ENCODE peak calls at places on chromosome 17, in nine cellular contexts. One of them, this sample, is unnamed.

GRCh38 chr17:33668516-33668915 is 375.4 kb upstream of the ASIC2 start:
- DNase-seq in tibial nerve: no peak
- DNase-seq in GM12864: no peak
- DNase-seq in astrocyte of the spinal cord: no peak
- DNase-seq in CD4-positive, CD25-positive, alpha-beta regulatory T cell: no peak
- DNase-seq in AG10803: no peak
- DNase-seq in brain microvascular endothelial cell: no peak
- DNase-seq in AG04450: no peak
- DNase-seq in SK-N-MC: no peak
- DNase-seq in this sample: no peak

GRCh38 chr17:4130715-4131114 is 12.1 kb downstream of the ZZEF1 start:
- DNase-seq in tibial nerve: peak
- DNase-seq in GM12864: no peak
- DNase-seq in astrocyte of the spinal cord: no peak
- DNase-seq in CD4-positive, CD25-positive, alpha-beta regulatory T cell: no peak
- DNase-seq in AG10803: peak
- DNase-seq in brain microvascular endothelial cell: no peak
- DNase-seq in AG04450: no peak
- DNase-seq in SK-N-MC: no peak
- DNase-seq in this sample: no peak

GRCh38 chr17:31357831-31358400 is 33.6 kb upstream of the RAB11FIP4 start:
- DNase-seq in tibial nerve: no peak
- DNase-seq in GM12864: no peak
- DNase-seq in astrocyte of the spinal cord: no peak
- DNase-seq in CD4-positive, CD25-positive, alpha-beta regulatory T cell: no peak
- DNase-seq in AG10803: peak
- DNase-seq in brain microvascular endothelial cell: no peak
- DNase-seq in AG04450: no peak
- DNase-seq in SK-N-MC: no peak
- DNase-seq in this sample: no peak

GRCh38 chr17:60959011-60959410 is 281.4 kb downstream of the BCAS3 start:
- DNase-seq in tibial nerve: no peak
- DNase-seq in GM12864: no peak
- DNase-seq in astrocyte of the spinal cord: peak
- DNase-seq in CD4-positive, CD25-positive, alpha-beta regulatory T cell: no peak
- DNase-seq in AG10803: no peak
- DNase-seq in brain microvascular endothelial cell: peak
- DNase-seq in AG04450: no peak
- DNase-seq in SK-N-MC: no peak
- DNase-seq in this sample: no peak

GRCh38 chr17:53627511-53627910 is 195.2 kb upstream of the KIF2B start:
- DNase-seq in tibial nerve: no peak
- DNase-seq in GM12864: no peak
- DNase-seq in astrocyte of the spinal cord: peak
- DNase-seq in CD4-positive, CD25-positive, alpha-beta regulatory T cell: no peak
- DNase-seq in AG10803: peak
- DNase-seq in brain microvascular endothelial cell: no peak
- DNase-seq in AG04450: no peak
- DNase-seq in SK-N-MC: no peak
- DNase-seq in this sample: peak

GRCh38 chr17:58403312-58403711 is 14.0 kb downstream of the RNF43 start:
- DNase-seq in tibial nerve: no peak
- DNase-seq in GM12864: no peak
- DNase-seq in astrocyte of the spinal cord: no peak
- DNase-seq in CD4-positive, CD25-positive, alpha-beta regulatory T cell: no peak
- DNase-seq in AG10803: no peak
- DNase-seq in brain microvascular endothelial cell: no peak
- DNase-seq in AG04450: no peak
- DNase-seq in SK-N-MC: no peak
- DNase-seq in this sample: no peak

GRCh38 chr17:17994271-17994670 is 21.6 kb downstream of the DRC3 start:
- DNase-seq in tibial nerve: no peak
- DNase-seq in GM12864: no peak
- DNase-seq in astrocyte of the spinal cord: peak
- DNase-seq in CD4-positive, CD25-positive, alpha-beta regulatory T cell: peak
- DNase-seq in AG10803: no peak
- DNase-seq in brain microvascular endothelial cell: no peak
- DNase-seq in AG04450: no peak
- DNase-seq in SK-N-MC: no peak
- DNase-seq in this sample: no peak

GRCh38 chr17:17479209-17479608 is 2.4 kb downstream of the MED9 start:
- DNase-seq in tibial nerve: no peak
- DNase-seq in GM12864: no peak
- DNase-seq in astrocyte of the spinal cord: no peak
- DNase-seq in CD4-positive, CD25-positive, alpha-beta regulatory T cell: no peak
- DNase-seq in AG10803: no peak
- DNase-seq in brain microvascular endothelial cell: no peak
- DNase-seq in AG04450: no peak
- DNase-seq in SK-N-MC: no peak
- DNase-seq in this sample: no peak

GRCh38 chr17:57866319-57866718 is 16.5 kb upstream of the MRPS23 start:
- DNase-seq in tibial nerve: no peak
- DNase-seq in GM12864: no peak
- DNase-seq in astrocyte of the spinal cord: no peak
- DNase-seq in CD4-positive, CD25-positive, alpha-beta regulatory T cell: no peak
- DNase-seq in AG10803: no peak
- DNase-seq in brain microvascular endothelial cell: no peak
- DNase-seq in AG04450: no peak
- DNase-seq in SK-N-MC: no peak
- DNase-seq in this sample: no peak

GRCh38 chr17:11935734-11936406 is 61.4 kb downstream of the ZNF18 start:
- DNase-seq in tibial nerve: peak
- DNase-seq in GM12864: no peak
- DNase-seq in astrocyte of the spinal cord: peak
- DNase-seq in CD4-positive, CD25-positive, alpha-beta regulatory T cell: peak
- DNase-seq in AG10803: peak
- DNase-seq in brain microvascular endothelial cell: peak
- DNase-seq in AG04450: no peak
- DNase-seq in SK-N-MC: peak
- DNase-seq in this sample: no peak

GRCh38 chr17:35046740-35047283 is 16.7 kb downstream of the RFFL start:
- DNase-seq in tibial nerve: no peak
- DNase-seq in GM12864: peak
- DNase-seq in astrocyte of the spinal cord: peak
- DNase-seq in CD4-positive, CD25-positive, alpha-beta regulatory T cell: peak
- DNase-seq in AG10803: peak
- DNase-seq in brain microvascular endothelial cell: peak
- DNase-seq in AG04450: no peak
- DNase-seq in SK-N-MC: no peak
- DNase-seq in this sample: no peak

GRCh38 chr17:13346081-13346533 is 255.6 kb downstream of the HS3ST3A1 start:
- DNase-seq in tibial nerve: no peak
- DNase-seq in GM12864: no peak
- DNase-seq in astrocyte of the spinal cord: peak
- DNase-seq in CD4-positive, CD25-positive, alpha-beta regulatory T cell: no peak
- DNase-seq in AG10803: peak
- DNase-seq in brain microvascular endothelial cell: peak
- DNase-seq in AG04450: peak
- DNase-seq in SK-N-MC: no peak
- DNase-seq in this sample: peak

GRCh38 chr17:40524243-40524965 is 23.0 kb upstream of the TNS4 start:
- DNase-seq in tibial nerve: no peak
- DNase-seq in GM12864: no peak
- DNase-seq in astrocyte of the spinal cord: no peak
- DNase-seq in CD4-positive, CD25-positive, alpha-beta regulatory T cell: no peak
- DNase-seq in AG10803: no peak
- DNase-seq in brain microvascular endothelial cell: no peak
- DNase-seq in AG04450: no peak
- DNase-seq in SK-N-MC: no peak
- DNase-seq in this sample: no peak

GRCh38 chr17:29504711-29505110 is 62.1 kb downstream of the ABHD15 start:
- DNase-seq in tibial nerve: no peak
- DNase-seq in GM12864: no peak
- DNase-seq in astrocyte of the spinal cord: no peak
- DNase-seq in CD4-positive, CD25-positive, alpha-beta regulatory T cell: no peak
- DNase-seq in AG10803: peak
- DNase-seq in brain microvascular endothelial cell: no peak
- DNase-seq in AG04450: no peak
- DNase-seq in SK-N-MC: no peak
- DNase-seq in this sample: no peak

DNA sequence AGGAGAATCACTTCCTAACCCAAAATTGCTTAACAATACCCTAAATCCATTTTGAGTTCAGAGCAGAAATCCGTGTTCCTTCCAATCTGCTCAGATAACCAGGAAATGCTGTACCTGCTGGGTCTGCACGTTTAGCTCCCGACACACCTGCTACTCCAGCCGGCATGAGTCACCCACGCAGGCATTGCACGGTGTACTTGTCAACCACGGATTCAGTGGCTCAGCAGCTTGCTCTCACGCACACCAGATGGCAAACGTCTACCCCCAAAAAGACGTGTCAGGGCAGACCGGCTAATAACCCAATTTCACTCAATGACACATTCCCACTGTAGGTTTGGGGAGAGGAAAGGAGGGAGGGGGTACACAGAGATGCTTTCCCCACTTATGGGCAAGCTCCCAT is 468.1 kb downstream of the SOX9 start:
- DNase-seq in tibial nerve: no peak
- DNase-seq in GM12864: no peak
- DNase-seq in astrocyte of the spinal cord: peak
- DNase-seq in CD4-positive, CD25-positive, alpha-beta regulatory T cell: no peak
- DNase-seq in AG10803: no peak
- DNase-seq in brain microvascular endothelial cell: peak
- DNase-seq in AG04450: no peak
- DNase-seq in SK-N-MC: no peak
- DNase-seq in this sample: no peak
- H3K4me3 ChIP-seq in tibial nerve: no peak
- H3K4me3 ChIP-seq in GM12864: no peak
- H3K4me3 ChIP-seq in astrocyte of the spinal cord: peak
- H3K4me3 ChIP-seq in CD4-positive, CD25-positive, alpha-beta regulatory T cell: no peak
- H3K4me3 ChIP-seq in AG10803: no peak
- H3K4me3 ChIP-seq in brain microvascular endothelial cell: peak
- H3K4me3 ChIP-seq in AG04450: peak
- H3K4me3 ChIP-seq in SK-N-MC: no peak
- H3K4me3 ChIP-seq in this sample: no peak

GRCh38 chr17:71799657-71800056 is 321.2 kb upstream of the SOX9 start:
- DNase-seq in tibial nerve: no peak
- DNase-seq in GM12864: no peak
- DNase-seq in astrocyte of the spinal cord: no peak
- DNase-seq in CD4-positive, CD25-positive, alpha-beta regulatory T cell: no peak
- DNase-seq in AG10803: no peak
- DNase-seq in brain microvascular endothelial cell: no peak
- DNase-seq in AG04450: no peak
- DNase-seq in SK-N-MC: no peak
- DNase-seq in this sample: no peak

GRCh38 chr17:71803656-71804284 is 317.1 kb upstream of the SOX9 start:
- DNase-seq in tibial nerve: no peak
- DNase-seq in GM12864: no peak
- DNase-seq in astrocyte of the spinal cord: no peak
- DNase-seq in CD4-positive, CD25-positive, alpha-beta regulatory T cell: no peak
- DNase-seq in AG10803: no peak
- DNase-seq in brain microvascular endothelial cell: no peak
- DNase-seq in AG04450: no peak
- DNase-seq in SK-N-MC: no peak
- DNase-seq in this sample: no peak

GRCh38 chr17:71801301-71801700 is 319.5 kb upstream of the SOX9 start:
- DNase-seq in tibial nerve: no peak
- DNase-seq in GM12864: no peak
- DNase-seq in astrocyte of the spinal cord: peak
- DNase-seq in CD4-positive, CD25-positive, alpha-beta regulatory T cell: no peak
- DNase-seq in AG10803: peak
- DNase-seq in brain microvascular endothelial cell: no peak
- DNase-seq in AG04450: no peak
- DNase-seq in SK-N-MC: no peak
- DNase-seq in this sample: peak

GRCh38 chr17:71802663-71803062 is 318.2 kb upstream of the SOX9 start:
- DNase-seq in tibial nerve: no peak
- DNase-seq in GM12864: no peak
- DNase-seq in astrocyte of the spinal cord: no peak
- DNase-seq in CD4-positive, CD25-positive, alpha-beta regulatory T cell: no peak
- DNase-seq in AG10803: no peak
- DNase-seq in brain microvascular endothelial cell: no peak
- DNase-seq in AG04450: no peak
- DNase-seq in SK-N-MC: no peak
- DNase-seq in this sample: no peak
- H3K4me3 ChIP-seq in tibial nerve: no peak
- H3K4me3 ChIP-seq in GM12864: no peak
- H3K4me3 ChIP-seq in astrocyte of the spinal cord: no peak
- H3K4me3 ChIP-seq in CD4-positive, CD25-positive, alpha-beta regulatory T cell: no peak
- H3K4me3 ChIP-seq in AG10803: no peak
- H3K4me3 ChIP-seq in brain microvascular endothelial cell: no peak
- H3K4me3 ChIP-seq in AG04450: no peak
- H3K4me3 ChIP-seq in SK-N-MC: no peak
- H3K4me3 ChIP-seq in this sample: no peak

DNA sequence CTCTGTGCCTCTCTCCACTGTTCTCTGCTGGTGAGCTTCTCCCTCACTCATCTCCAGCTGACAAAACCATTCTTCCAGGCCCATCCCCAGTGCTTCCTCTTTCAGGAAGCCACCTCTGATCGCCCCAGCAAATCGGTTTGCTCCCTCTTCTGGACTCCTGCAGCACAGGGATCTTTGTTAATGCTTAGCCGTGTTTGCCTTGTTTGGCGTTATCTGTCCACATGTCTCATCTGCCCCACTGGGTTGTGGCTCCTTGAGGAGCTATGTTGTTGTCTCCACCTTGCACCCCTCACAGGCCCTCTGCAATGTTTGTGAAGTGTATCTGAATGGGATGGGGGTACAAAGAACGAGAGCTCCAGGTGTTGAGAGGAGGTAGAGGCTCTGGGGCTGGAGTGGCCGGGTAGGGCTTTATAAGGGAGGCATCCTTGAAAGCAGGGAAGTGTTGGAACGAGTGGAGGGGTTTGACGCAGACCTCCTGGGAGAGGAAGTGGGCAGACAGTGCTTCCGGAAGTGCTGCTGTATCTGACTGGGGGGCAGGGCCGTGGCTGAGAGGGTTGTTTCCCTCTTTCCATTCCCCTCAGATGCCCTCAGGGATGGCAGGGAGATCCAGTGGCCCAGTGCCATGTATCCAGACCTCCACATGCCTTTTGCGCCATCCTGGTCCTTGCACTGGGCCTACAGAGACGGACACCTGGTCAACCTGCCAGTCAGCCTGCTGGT is 27.8 kb downstream of the CASKIN2 start:
- DNase-seq in tibial nerve: no peak
- DNase-seq in GM12864: no peak
- DNase-seq in astrocyte of the spinal cord: no peak
- DNase-seq in CD4-positive, CD25-positive, alpha-beta regulatory T cell: peak
- DNase-seq in AG10803: no peak
- DNase-seq in brain microvascular endothelial cell: peak
- DNase-seq in AG04450: no peak
- DNase-seq in SK-N-MC: no peak
- DNase-seq in this sample: no peak
- H3K4me3 ChIP-seq in tibial nerve: no peak
- H3K4me3 ChIP-seq in GM12864: no peak
- H3K4me3 ChIP-seq in astrocyte of the spinal cord: no peak
- H3K4me3 ChIP-seq in CD4-positive, CD25-positive, alpha-beta regulatory T cell: peak
- H3K4me3 ChIP-seq in AG10803: no peak
- H3K4me3 ChIP-seq in brain microvascular endothelial cell: no peak
- H3K4me3 ChIP-seq in AG04450: no peak
- H3K4me3 ChIP-seq in SK-N-MC: no peak
- H3K4me3 ChIP-seq in this sample: no peak

GRCh38 chr17:77210331-77210730 is 69.6 kb downstream of the SEC14L1 start:
- DNase-seq in tibial nerve: no peak
- DNase-seq in GM12864: no peak
- DNase-seq in astrocyte of the spinal cord: no peak
- DNase-seq in CD4-positive, CD25-positive, alpha-beta regulatory T cell: no peak
- DNase-seq in AG10803: no peak
- DNase-seq in brain microvascular endothelial cell: no peak
- DNase-seq in AG04450: no peak
- DNase-seq in SK-N-MC: no peak
- DNase-seq in this sample: no peak
- H3K4me3 ChIP-seq in tibial nerve: no peak
- H3K4me3 ChIP-seq in GM12864: no peak
- H3K4me3 ChIP-seq in astrocyte of the spinal cord: no peak
- H3K4me3 ChIP-seq in CD4-positive, CD25-positive, alpha-beta regulatory T cell: no peak
- H3K4me3 ChIP-seq in AG10803: no peak
- H3K4me3 ChIP-seq in brain microvascular endothelial cell: no peak
- H3K4me3 ChIP-seq in AG04450: no peak
- H3K4me3 ChIP-seq in SK-N-MC: peak
- H3K4me3 ChIP-seq in this sample: no peak